ENCODE peak calls at places on chromosomes 11 and 22, in nine cellular contexts. F, A, C, G, K, R, E, D and N are unnamed samples.

GRCh38 chr11:95831198-95831883 is 41.0 kb downstream of the CEP57 start:
- DNase-seq in F (no peak), A (no peak), C (no peak), G (no peak), K (no peak), R (no peak), E (no peak), D (no peak), N (no peak)

GRCh38 chr11:59918987-59919589 is 19.1 kb upstream of the OOSP1 start:
- DNase-seq in F (no peak), A (peak), C (peak), G (no peak), K (no peak), R (no peak), E (no peak), D (no peak), N (peak)

GRCh38 chr22:27801197-27801615 is 350 bp downstream of the MN1 start:
- DNase-seq in F (no peak), A (peak), C (peak), G (no peak), K (no peak), R (no peak), E (peak), D (no peak), N (peak)

GRCh38 chr11:16792426-16792825 is 54.0 kb downstream of the C11orf58 start:
- DNase-seq in F (no peak), A (no peak), C (no peak), G (no peak), K (no peak), R (no peak), E (no peak), D (no peak), N (no peak)

GRCh38 chr11:1763336-1763795 is 361 bp downstream of the CTSD start:
- DNase-seq in F (no peak), A (peak), C (no peak), G (no peak), K (peak), R (no peak), E (no peak), D (no peak), N (no peak)

GRCh38 chr11:46414466-46414796 is 22.9 kb upstream of the CHRM4 start:
- DNase-seq in F (no peak), A (no peak), C (no peak), G (no peak), K (no peak), R (no peak), E (no peak), D (no peak), N (no peak)

GRCh38 chr11:15911377-15912044 is 444.8 kb downstream of the SOX6 start:
- DNase-seq in F (no peak), A (no peak), C (no peak), G (peak), K (peak), R (no peak), E (no peak), D (no peak), N (no peak)

GRCh38 chr22:43891360-43892182 is at the start of gene PNPLA5:
- DNase-seq in F (no peak), A (peak), C (no peak), G (no peak), K (no peak), R (no peak), E (no peak), D (no peak), N (no peak)

GRCh38 chr22:45974498-45974897 is 2.5 kb downstream of the WNT7B start:
- DNase-seq in F (no peak), A (no peak), C (no peak), G (no peak), K (no peak), R (no peak), E (no peak), D (no peak), N (no peak)

GRCh38 chr22:19622061-19622441 is 92.3 kb upstream of the SEPTIN5 start:
- DNase-seq in F (no peak), A (no peak), C (no peak), G (no peak), K (no peak), R (no peak), E (no peak), D (no peak), N (no peak)

GRCh38 chr22:47192106-47192650 is 429.7 kb downstream of the TBC1D22A start:
- DNase-seq in F (no peak), A (peak), C (no peak), G (peak), K (no peak), R (no peak), E (no peak), D (no peak), N (no peak)

GRCh38 chr11:78039919-78040671 is 17.0 kb upstream of the KCTD14 start:
- DNase-seq in F (no peak), A (no peak), C (no peak), G (peak), K (peak), R (peak), E (no peak), D (no peak), N (no peak)

GRCh38 chr11:11525283-11525682 is 96.5 kb downstream of the GALNT18 start:
- DNase-seq in F (no peak), A (no peak), C (no peak), G (no peak), K (no peak), R (no peak), E (no peak), D (no peak), N (no peak)

GRCh38 chr11:69274531-69275016 is 19.4 kb upstream of the MYEOV start:
- DNase-seq in F (no peak), A (no peak), C (no peak), G (no peak), K (no peak), R (no peak), E (no peak), D (no peak), N (no peak)